ENCODE peak calls at places on chromosomes 13 and 19, in seven cellular contexts. C is transverse colon, V is activated B cell treated with CpG ODN at 0.5 μM for 24 hours, F is fibroblast of mammary gland, E is dorsolateral prefrontal cortex, Z is mammary epithelial cell, J is psoas muscle. H is an unnamed sample.

GRCh38 chr13:50893211-50893852 is 16.3 kb upstream of the RNASEH2B start:
- DNase-seq in C (no peak), V (no peak), F (peak; percentile 38), E (no peak), Z (no peak), J (no peak), H (no peak)

GRCh38 chr19:23558541-23558940 is 128.5 kb downstream of the ZNF675 start:
- DNase-seq in C (no peak), V (no peak), F (no peak), E (no peak), Z (no peak), J (no peak), H (no peak)

GRCh38 chr13:78662467-78662866 is 3.5 kb upstream of the OBI1 start:
- DNase-seq in C (no peak), V (no peak), F (no peak), E (no peak), Z (no peak), J (no peak), H (no peak)

GRCh38 chr13:71118779-71119364 is 748.1 kb downstream of the DACH1 start:
- DNase-seq in C (no peak), V (no peak), F (no peak), E (no peak), Z (no peak), J (no peak), H (no peak)

GRCh38 chr13:37070956-37071355 is 11.5 kb upstream of the SUPT20H start:
- DNase-seq in C (no peak), V (no peak), F (peak; percentile 72), E (no peak), Z (no peak), J (no peak), H (no peak)

GRCh38 chr19:34136127-34136526 is 36.2 kb upstream of the LSM14A start:
- DNase-seq in C (no peak), V (no peak), F (no peak), E (no peak), Z (no peak), J (no peak), H (no peak)

GRCh38 chr19:15471639-15472101 is 7.3 kb upstream of the RASAL3 start:
- DNase-seq in C (no peak), V (no peak), F (no peak), E (no peak), Z (no peak), J (no peak), H (no peak)

GRCh38 chr13:75931116-75931515 is 295.0 kb downstream of the LMO7 start:
- DNase-seq in C (no peak), V (no peak), F (no peak), E (no peak), Z (no peak), J (no peak), H (no peak)

GRCh38 chr19:54152878-54153524 is 6.5 kb downstream of the LENG1 start:
- DNase-seq in C (no peak), V (no peak), F (peak; percentile 67), E (no peak), Z (no peak), J (no peak), H (no peak)

GRCh38 chr13:48110930-48111721 is 16.2 kb upstream of the MED4 start:
- DNase-seq in C (no peak), V (no peak), F (no peak), E (no peak), Z (peak; percentile 27), J (no peak), H (no peak)

GRCh38 chr13:45615501-45616101 is at the start of gene ERICH6B:
- DNase-seq in C (no peak), V (no peak), F (peak; percentile 11), E (peak; percentile 72), Z (no peak), J (no peak), H (peak; percentile 63)

GRCh38 chr19:30406220-30406944 is 34.2 kb downstream of the ZNF536 start:
- DNase-seq in C (peak; percentile 16), V (no peak), F (no peak), E (peak; percentile 73), Z (no peak), J (no peak), H (no peak)

GRCh38 chr13:23289917-23290357 is 109.2 kb downstream of the SGCG start:
- DNase-seq in C (no peak), V (no peak), F (peak; percentile 48), E (no peak), Z (peak; percentile 83), J (no peak), H (no peak)

GRCh38 chr19:29515706-29516357 is 10.0 kb upstream of the VSTM2B start:
- DNase-seq in C (no peak), V (no peak), F (no peak), E (peak; percentile 21), Z (no peak), J (no peak), H (no peak)

GRCh38 chr19:19439083-19439482 is 33.6 kb downstream of the GATAD2A start:
- DNase-seq in C (no peak), V (no peak), F (no peak), E (no peak), Z (no peak), J (no peak), H (no peak)

GRCh38 chr13:44749906-44750305 is 173.8 kb upstream of the TSC22D1 start:
- DNase-seq in C (no peak), V (no peak), F (no peak), E (no peak), Z (no peak), J (no peak), H (no peak)

GRCh38 chr13:20351279-20352022 is 119.3 kb upstream of the GJB6 start:
- DNase-seq in C (no peak), V (no peak), F (peak; percentile 81), E (no peak), Z (peak; percentile 91), J (no peak), H (no peak)

GRCh38 chr13:54536112-54536511 is 1507.5 kb downstream of the OLFM4 start:
- DNase-seq in C (no peak), V (no peak), F (no peak), E (no peak), Z (no peak), J (no peak), H (no peak)

GRCh38 chr19:12936582-12936981 is 1.8 kb upstream of the CALR start:
- DNase-seq in C (no peak), V (no peak), F (no peak), E (no peak), Z (no peak), J (no peak), H (no peak)

GRCh38 chr19:16266586-16266942 is 58.1 kb upstream of the KLF2 start:
- DNase-seq in C (no peak), V (no peak), F (no peak), E (no peak), Z (no peak), J (no peak), H (no peak)

GRCh38 chr13:52846567-52847321 is 1.7 kb downstream of the PCDH8 start:
- DNase-seq in C (peak; percentile 54), V (no peak), F (peak; percentile 28), E (peak; percentile 74), Z (peak; percentile 21), J (peak; percentile 78), H (peak; percentile 90)

GRCh38 chr13:52845334-52845761 is 3.1 kb downstream of the PCDH8 start:
- DNase-seq in C (no peak), V (no peak), F (no peak), E (no peak), Z (no peak), J (no peak), H (peak; percentile 34)

GRCh38 chr13:52847682-52848432 is 583 bp downstream of the PCDH8 start:
- DNase-seq in C (no peak), V (no peak), F (no peak), E (no peak), Z (no peak), J (no peak), H (no peak)

GRCh38 chr13:52847322-52847681 is 1.1 kb downstream of the PCDH8 start:
- DNase-seq in C (no peak), V (no peak), F (no peak), E (peak; percentile 46), Z (no peak), J (no peak), H (no peak)

DNA sequence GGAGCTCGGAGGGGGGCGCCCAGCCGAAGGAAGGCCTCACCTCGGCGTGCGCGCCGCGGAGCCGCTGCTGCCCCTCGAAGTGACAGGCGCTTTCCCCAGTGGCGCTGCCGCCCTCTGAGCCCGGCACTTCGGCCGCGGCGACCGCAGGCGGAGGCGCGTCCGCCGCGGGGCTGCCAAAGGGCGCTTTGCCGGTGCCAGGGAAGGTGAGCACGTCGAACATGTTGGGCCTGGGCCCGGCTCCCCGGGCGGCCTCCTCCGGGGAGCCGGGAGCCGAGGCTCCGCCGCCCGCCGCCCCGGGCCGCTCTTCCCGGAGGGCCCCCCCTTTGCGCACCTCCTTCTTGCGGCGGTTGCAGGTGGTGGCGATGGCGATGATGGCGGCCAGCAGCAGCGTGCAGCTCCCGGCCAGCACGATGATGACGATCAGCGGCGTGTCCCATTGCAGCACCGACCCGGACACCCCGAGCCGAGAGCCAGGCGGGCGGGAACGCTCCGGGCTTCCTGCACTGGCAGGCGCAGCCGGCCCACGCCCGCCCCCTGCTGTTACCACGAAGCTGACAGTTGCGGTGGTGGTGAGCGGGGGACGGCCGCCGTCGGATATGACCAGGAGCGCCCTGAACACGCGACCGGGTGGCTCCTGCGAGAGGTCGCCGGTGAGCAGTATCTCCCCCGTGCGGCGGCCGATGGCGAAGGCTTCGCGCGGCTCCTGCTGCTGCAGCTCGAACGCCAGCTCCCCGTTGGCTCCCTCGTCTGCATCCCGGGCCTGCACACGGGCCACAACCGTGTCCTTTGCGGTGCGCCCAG is 2.5 kb downstream of the PCDH8 start:
- DNase-seq in C (peak; percentile 55), V (no peak), F (no peak), E (peak; percentile 56), Z (no peak), J (peak; percentile 48), H (peak; percentile 65)
- TF ChIP-seq CTCF in C (peak; percentile 29), V (no peak), F (no peak), E (peak; percentile 22), Z (no peak), J (no peak), H (peak; percentile 61)

DNA sequence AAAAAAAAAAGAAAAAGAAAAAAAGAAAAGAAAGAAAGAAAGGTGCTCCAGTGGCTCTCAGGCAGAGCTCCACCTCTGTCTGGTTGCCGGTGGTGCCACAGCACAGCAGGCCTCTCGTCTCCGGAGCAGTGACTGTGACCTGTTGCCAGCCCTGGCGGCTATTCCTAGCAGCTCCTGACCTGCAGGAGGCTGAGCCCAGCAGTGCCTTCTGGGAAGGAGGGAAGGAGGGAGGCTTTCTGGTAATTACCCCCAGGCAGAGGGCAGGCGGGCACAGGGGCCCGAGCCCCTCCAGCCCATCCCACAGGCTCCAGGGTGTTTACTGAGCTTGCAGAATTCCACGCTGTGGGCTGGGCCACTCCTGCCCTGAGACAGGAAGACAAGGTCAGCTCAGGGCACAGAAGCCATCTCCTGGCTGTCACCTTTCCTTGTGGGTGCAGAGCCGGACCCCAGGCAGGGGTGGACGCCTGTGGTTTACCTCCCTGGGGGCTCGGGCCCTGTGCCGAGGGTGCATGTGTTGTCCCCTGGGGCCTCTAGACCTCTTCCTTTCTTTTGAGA is 77.9 kb downstream of the GNG7 start:
- DNase-seq in C (no peak), V (no peak), F (no peak), E (no peak), Z (no peak), J (peak; percentile 87), H (no peak)
- TF ChIP-seq CTCF in C (no peak), V (no peak), F (no peak), E (no peak), Z (peak; percentile 23), J (no peak), H (peak; percentile 26)

GRCh38 chr19:11405846-11406643 is 13.1 kb downstream of the RGL3 start:
- DNase-seq in C (no peak), V (peak; percentile 32), F (peak; percentile 34), E (no peak), Z (peak; percentile 24), J (no peak), H (no peak)
- TF ChIP-seq CTCF in C (no peak), V (no peak), F (peak; percentile 20), E (no peak), Z (peak; percentile 63), J (no peak), H (no peak)

GRCh38 chr19:8456064-8456463 is 11.3 kb downstream of the HNRNPM start:
- DNase-seq in C (no peak), V (no peak), F (no peak), E (no peak), Z (no peak), J (peak; percentile 61), H (no peak)
- TF ChIP-seq CTCF in C (no peak), V (no peak), F (peak; percentile 27), E (no peak), Z (no peak), J (peak; percentile 29), H (peak; percentile 30)

H was measured in progenitor cell of endocrine pancreas.